ENCODE peak calls at places on chromosomes 7 and 10, in four cellular contexts. O, R, F and W are unnamed samples.

GRCh38 chr10:11919271-11919670 is 96.1 kb downstream of the PROSER2 start:
- DNase-seq in O (no peak), R (no peak), F (no peak), W (no peak)

GRCh38 chr7:78226059-78226658 is 427.6 kb downstream of the PHTF2 start:
- DNase-seq in O (no peak), R (peak; percentile 48), F (peak; percentile 8), W (peak; percentile 66)

GRCh38 chr7:100093498-100093897 is 4.7 kb downstream of the COPS6 start:
- DNase-seq in O (no peak), R (no peak), F (no peak), W (no peak)

GRCh38 chr7:21538936-21539335 is 3.9 kb upstream of the DNAH11 start:
- DNase-seq in O (no peak), R (no peak), F (no peak), W (no peak)

GRCh38 chr7:139995034-139995915 is 67.5 kb downstream of the PARP12 start:
- DNase-seq in O (peak; percentile 78), R (peak; percentile 45), F (no peak), W (peak; percentile 55)

GRCh38 chr10:97023401-97024180 is 162.2 kb downstream of the SLIT1 start:
- DNase-seq in O (no peak), R (no peak), F (no peak), W (no peak)

GRCh38 chr7:7967909-7968543 is 570 bp upstream of the GLCCI1 start:
- DNase-seq in O (no peak), R (no peak), F (no peak), W (no peak)

GRCh38 chr7:3065724-3066143 is 22.1 kb upstream of the CARD11 start:
- DNase-seq in O (no peak), R (no peak), F (peak; percentile 67), W (peak; percentile 56)

GRCh38 chr7:158975526-158976467 is 119.4 kb downstream of the DYNC2I1 start:
- DNase-seq in O (no peak), R (no peak), F (no peak), W (no peak)

GRCh38 chr7:108002726-108003590 is at the start of gene LAMB1:
- DNase-seq in O (no peak), R (peak; percentile 77), F (peak; percentile 49), W (peak; percentile 70)

GRCh38 chr10:121069061-121069850 is 218.1 kb downstream of the WDR11 start:
- DNase-seq in O (no peak), R (no peak), F (no peak), W (no peak)

GRCh38 chr10:121070671-121071070 is 219.5 kb downstream of the WDR11 start:
- DNase-seq in O (no peak), R (no peak), F (no peak), W (no peak)

GRCh38 chr10:121073743-121074142 is 222.6 kb downstream of the WDR11 start:
- DNase-seq in O (no peak), R (no peak), F (no peak), W (no peak)

GRCh38 chr10:121065330-121065729 is 214.2 kb downstream of the WDR11 start:
- DNase-seq in O (no peak), R (no peak), F (no peak), W (no peak)

DNA sequence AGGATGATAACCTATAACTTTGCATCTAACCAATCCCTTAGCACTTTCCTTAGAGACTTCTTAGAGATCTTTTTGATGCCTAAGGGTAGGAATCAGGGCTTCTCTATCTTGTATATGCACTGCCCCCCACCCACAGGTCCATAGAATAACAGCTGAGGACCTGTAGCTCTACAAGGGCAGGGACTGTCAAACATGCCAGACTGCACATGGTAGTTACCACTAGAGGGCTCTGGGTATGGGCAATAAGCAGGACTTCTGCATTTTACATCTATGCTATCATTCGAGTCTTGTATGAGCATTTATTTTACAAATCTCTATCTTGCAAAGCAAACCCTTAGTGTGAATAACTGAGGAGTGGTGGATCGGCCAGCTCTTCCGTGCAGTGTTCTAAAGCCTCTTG is 219.1 kb downstream of the WDR11 start:
- DNase-seq in O (no peak), R (no peak), F (no peak), W (peak; percentile 39)
- TF ChIP-seq CTCF in O (no peak), R (no peak), F (peak; percentile 38), W (peak; percentile 34)

GRCh38 chr7:17940302-17941170 is at the start of gene SNX13:
- DNase-seq in O (peak; percentile 74), R (peak; percentile 93), F (peak; percentile 90), W (peak; percentile 96)

GRCh38 chr7:17939670-17940301 is 508 bp downstream of the SNX13 start:
- DNase-seq in O (no peak), R (peak; percentile 34), F (peak; percentile 32), W (peak; percentile 70)

GRCh38 chr7:17943006-17943405 is 2.7 kb upstream of the SNX13 start:
- DNase-seq in O (no peak), R (no peak), F (no peak), W (no peak)

GRCh38 chr7:17942231-17942630 is 1.9 kb upstream of the SNX13 start:
- DNase-seq in O (no peak), R (no peak), F (no peak), W (no peak)

GRCh38 chr7:17941171-17941490 is 837 bp upstream of the SNX13 start:
- DNase-seq in O (no peak), R (no peak), F (no peak), W (no peak)
- TF ChIP-seq CTCF in O (peak; percentile 5), R (no peak), F (no peak), W (no peak)

GRCh38 chr7:53600296-53600695 is 564.9 kb downstream of the POM121L12 start:
- DNase-seq in O (no peak), R (no peak), F (no peak), W (no peak)

GRCh38 chr7:53596230-53596629 is 560.8 kb downstream of the POM121L12 start:
- DNase-seq in O (no peak), R (no peak), F (no peak), W (no peak)
- TF ChIP-seq CTCF in O (no peak), R (no peak), F (no peak), W (no peak)

DNA sequence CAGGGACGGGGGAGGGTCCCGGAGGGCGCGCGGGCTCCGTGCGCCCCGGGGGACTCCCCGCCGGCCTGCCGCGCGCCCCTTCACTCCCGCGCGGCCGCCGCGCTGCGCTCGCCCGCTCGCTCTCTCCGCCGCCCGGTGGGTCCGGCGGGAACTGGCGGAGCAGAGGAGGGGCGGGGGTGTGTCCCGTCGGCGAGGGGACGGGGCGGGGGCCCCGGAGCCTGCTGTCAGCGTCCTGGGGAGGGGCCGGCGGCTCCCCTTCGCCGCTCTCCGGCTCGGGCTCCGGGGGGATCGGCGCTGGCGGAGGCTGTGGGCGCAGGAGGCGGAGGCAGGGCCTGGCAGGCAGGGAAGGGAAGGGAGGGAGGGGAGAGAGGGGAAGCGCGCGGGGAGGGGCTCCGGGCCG is at the start of gene SH3PXD2A:
- DNase-seq in O (no peak), R (no peak), F (peak; percentile 54), W (no peak)
- TF ChIP-seq CTCF in O (no peak), R (no peak), F (no peak), W (no peak)